ENCODE peak calls at places on chromosome 4, in four cellular contexts. K is HTR-8/SVneo, A is T-helper 17 cell, C is NT2/D1. F is an unnamed sample.

GRCh38 chr4:68466751-68467150 is 19.5 kb downstream of the TMPRSS11E start:
- DNase-seq in C (no peak), K (no peak), A (no peak), F (no peak)

GRCh38 chr4:7600247-7600646 is 165.5 kb upstream of the PSAPL1 start:
- DNase-seq in A (no peak), C (no peak), K (no peak), F (no peak)

GRCh38 chr4:46586566-46586965 is 196.6 kb upstream of the GABRA2 start:
- DNase-seq in A (no peak), K (no peak), C (no peak), F (no peak)

GRCh38 chr4:7766661-7767345 is 172.9 kb downstream of the AFAP1 start:
- DNase-seq in A (no peak), K (no peak), C (no peak), F (no peak)

GRCh38 chr4:140296335-140296753 is 77.1 kb upstream of the SCOC start:
- DNase-seq in A (no peak), K (peak; percentile 45), C (no peak), F (peak; percentile 77)

GRCh38 chr4:94491322-94491721 is 39.6 kb downstream of the PDLIM5 start:
- DNase-seq in C (no peak), K (no peak), A (no peak), F (peak; percentile 11)

GRCh38 chr4:139769355-139769754 is 103.7 kb downstream of the MGST2 start:
- DNase-seq in K (no peak), C (no peak), A (no peak), F (no peak)

GRCh38 chr4:76822294-76822693 is 75.7 kb downstream of the SOWAHB start:
- DNase-seq in A (no peak), C (no peak), K (no peak), F (no peak)

GRCh38 chr4:151865327-151865726 is 104.5 kb upstream of the GATB start:
- DNase-seq in K (no peak), A (no peak), C (no peak), F (no peak)

GRCh38 chr4:508675-509373 is 9.8 kb downstream of the PIGG start:
- DNase-seq in K (no peak), C (no peak), A (no peak), F (no peak)

GRCh38 chr4:118888666-118889312 is at the start of gene SYNPO2:
- DNase-seq in C (peak; percentile 48), K (peak; percentile 60), A (no peak), F (no peak)

GRCh38 chr4:143420227-143420626 is 83.6 kb downstream of the GAB1 start:
- DNase-seq in A (no peak), C (no peak), K (no peak), F (no peak)

GRCh38 chr4:53040459-53040815 is 178.3 kb downstream of the RASL11B start:
- DNase-seq in A (no peak), K (no peak), C (no peak), F (no peak)

GRCh38 chr4:126888968-126889367 is 743.8 kb upstream of the INTU start:
- DNase-seq in C (no peak), K (no peak), A (no peak), F (peak; percentile 4)

GRCh38 chr4:128512161-128512560 is 224.5 kb upstream of the PGRMC2 start:
- DNase-seq in C (no peak), A (no peak), K (no peak), F (no peak)

GRCh38 chr4:7425591-7426468 is 8.9 kb downstream of the PSAPL1 start:
- DNase-seq in C (no peak), A (peak; percentile 4), K (no peak), F (no peak)

GRCh38 chr4:6627832-6628231 is 12.7 kb upstream of the MRFAP1 start:
- DNase-seq in A (no peak), K (no peak), C (no peak), F (no peak)

GRCh38 chr4:183600189-183600685 is 58.7 kb downstream of the RWDD4 start:
- DNase-seq in K (no peak), C (peak; percentile 9), A (no peak), F (no peak)

GRCh38 chr4:59195867-59196266 is 2004.3 kb upstream of the ADGRL3 start:
- DNase-seq in C (no peak), A (no peak), K (no peak), F (no peak)